ENCODE peak calls at places on chromosome 4, in four cellular contexts. M is mesendoderm, X is H1, P is IMR-90. N is an unnamed sample.

GRCh38 chr4:3338976-3339531 is 46.2 kb downstream of the RGS12 start:
- DNase-seq in X (no peak), P (no peak), M (no peak), N (no peak)

GRCh38 chr4:152500308-152500707 is 35.6 kb downstream of the FBXW7 start:
- DNase-seq in M (no peak), X (no peak), P (no peak), N (no peak)

GRCh38 chr4:24880171-24880570 is 32.7 kb downstream of the CCDC149 start:
- DNase-seq in X (no peak), P (no peak), M (no peak), N (no peak)

GRCh38 chr4:26032142-26032541 is 118.1 kb downstream of the SMIM20 start:
- DNase-seq in M (no peak), X (no peak), P (peak), N (no peak)

GRCh38 chr4:94126669-94127068 is 81.0 kb upstream of the SMARCAD1 start:
- DNase-seq in P (no peak), M (peak), X (no peak), N (no peak)

GRCh38 chr4:92333056-92333455 is 29.3 kb downstream of the GRID2 start:
- DNase-seq in M (no peak), X (no peak), P (no peak), N (no peak)

GRCh38 chr4:166017804-166018203 is 144.8 kb downstream of the TLL1 start:
- DNase-seq in X (no peak), P (no peak), M (no peak), N (no peak)

GRCh38 chr4:26491449-26492170 is 1.3 kb upstream of the CCKAR start:
- DNase-seq in X (peak), P (no peak), M (no peak), N (no peak)

GRCh38 chr4:138736362-138736761 is 279.2 kb upstream of the NOCT start:
- DNase-seq in M (no peak), P (peak), X (no peak), N (no peak)

GRCh38 chr4:70838400-70838971 is 1.2 kb downstream of the GRSF1 start:
- DNase-seq in P (peak), X (no peak), M (peak), N (no peak)

GRCh38 chr4:81687470-81687869 is 215.8 kb upstream of the RASGEF1B start:
- DNase-seq in M (no peak), P (no peak), X (no peak), N (no peak)

GRCh38 chr4:171117457-171117856 is 695.7 kb upstream of the GALNTL6 start:
- DNase-seq in P (no peak), X (no peak), M (no peak), N (no peak)

GRCh38 chr4:7911044-7911578 is 28.6 kb downstream of the AFAP1 start:
- DNase-seq in X (no peak), P (peak), M (peak), N (peak)

GRCh38 chr4:25021206-25021605 is 9.5 kb downstream of the LGI2 start:
- DNase-seq in P (no peak), M (peak), X (no peak), N (no peak)

GRCh38 chr4:118736867-118737266 is 51.7 kb downstream of the METTL14 start:
- DNase-seq in P (no peak), M (no peak), X (no peak), N (no peak)

GRCh38 chr4:95533254-95533653 is 15.5 kb downstream of the UNC5C start:
- DNase-seq in X (no peak), M (no peak), P (no peak), N (no peak)

GRCh38 chr4:115234405-115235093 is 121.1 kb upstream of the NDST4 start:
- DNase-seq in X (no peak), M (peak), P (no peak), N (peak)

GRCh38 chr4:114717432-114717831 is 118.8 kb downstream of the UGT8 start:
- DNase-seq in X (no peak), M (no peak), P (no peak), N (no peak)

GRCh38 chr4:52144303-52144849 is 93.3 kb downstream of the SPATA18 start:
- DNase-seq in P (no peak), X (no peak), M (no peak), N (no peak)

GRCh38 chr4:52143815-52144214 is 92.7 kb downstream of the SPATA18 start:
- DNase-seq in P (no peak), X (no peak), M (no peak), N (no peak)

GRCh38 chr4:52142816-52143215 is 91.7 kb downstream of the SPATA18 start:
- DNase-seq in P (no peak), X (no peak), M (no peak), N (no peak)
- H3K56ac ChIP-seq in P (no peak), X (no peak), M (no peak), N (no peak)

DNA sequence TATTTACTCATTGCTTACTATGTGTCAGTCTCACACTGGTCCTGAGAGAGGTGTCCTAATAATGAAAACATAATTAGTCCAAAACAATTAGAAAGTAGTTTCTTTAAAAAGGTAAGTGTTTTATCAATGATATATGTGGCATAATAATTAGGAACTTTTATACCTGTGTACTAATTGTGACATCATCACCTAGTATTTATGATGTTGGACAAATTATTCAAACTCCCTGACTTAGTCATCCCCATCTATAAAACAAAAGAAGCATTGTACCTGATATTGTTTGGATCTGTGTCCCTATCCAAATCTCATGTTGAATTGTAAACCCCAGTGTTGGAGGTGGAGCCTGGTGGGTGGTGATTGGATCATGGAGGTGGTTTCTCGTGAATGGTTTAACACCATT is 15.8 kb upstream of the ARHGEF38 start:
- DNase-seq in P (no peak), M (no peak), X (no peak), N (no peak)
- H3K56ac ChIP-seq in P (no peak), M (no peak), X (no peak), N (no peak)

GRCh38 chr4:64715741-64716140 is 306.5 kb upstream of the TECRL start:
- DNase-seq in P (no peak), X (no peak), M (no peak), N (no peak)

GRCh38 chr4:64713256-64713840 is 304.1 kb upstream of the TECRL start:
- DNase-seq in M (peak), P (peak), X (no peak), N (no peak)

GRCh38 chr4:64721106-64721505 is 311.9 kb upstream of the TECRL start:
- DNase-seq in P (no peak), M (no peak), X (no peak), N (no peak)

GRCh38 chr4:64718091-64718490 is 308.8 kb upstream of the TECRL start:
- DNase-seq in M (peak), P (no peak), X (no peak), N (no peak)
- H3K56ac ChIP-seq in M (no peak), P (no peak), X (no peak), N (no peak)

GRCh38 chr4:184342167-184342856 is 124.6 kb upstream of the ENPP6 start:
- DNase-seq in P (no peak), X (no peak), M (no peak), N (no peak)
- H3K56ac ChIP-seq in P (no peak), X (no peak), M (no peak), N (no peak)

DNA sequence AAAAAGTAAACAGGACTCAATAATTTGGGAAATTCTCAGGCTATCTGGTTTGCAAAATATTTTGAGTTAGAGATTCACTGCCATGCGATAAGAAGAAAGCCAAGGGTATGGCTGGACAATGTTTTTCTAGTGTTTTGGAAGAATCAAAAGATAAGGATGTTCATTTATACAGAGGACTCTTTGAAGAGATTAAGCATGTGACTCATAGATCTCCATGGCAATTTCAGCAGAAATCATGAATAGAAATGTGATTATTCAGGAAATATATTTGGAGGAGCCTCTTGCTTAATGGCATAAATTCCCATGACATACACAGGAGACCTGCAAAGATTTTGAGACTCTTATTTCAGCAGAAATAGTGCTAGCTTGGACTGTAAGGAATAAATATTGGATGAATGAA is 16.7 kb upstream of the FRAS1 start:
- DNase-seq in X (no peak), P (no peak), M (no peak), N (no peak)
- H3K56ac ChIP-seq in X (no peak), P (no peak), M (no peak), N (no peak)

DNA sequence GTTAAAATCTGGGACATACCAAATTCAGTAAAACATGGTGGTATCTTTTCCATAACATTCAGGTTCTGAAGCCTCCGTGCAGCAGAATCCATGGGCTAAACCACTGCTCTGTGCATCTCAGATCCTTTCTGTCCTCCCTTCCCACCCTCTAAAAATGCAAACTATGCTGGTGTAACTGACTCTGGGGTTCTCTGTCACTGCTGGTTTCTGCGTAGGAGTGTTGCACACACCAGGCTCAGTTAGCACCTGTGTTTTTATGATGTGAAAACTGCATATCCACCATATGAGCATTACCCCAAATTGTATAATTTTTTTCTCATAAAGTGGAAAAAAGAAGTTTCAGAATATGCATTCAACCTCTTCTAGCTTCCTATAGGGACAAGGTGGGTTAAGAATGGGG is 22.4 kb upstream of the IL21 start:
- DNase-seq in P (no peak), X (no peak), M (no peak), N (no peak)
- H3K56ac ChIP-seq in P (no peak), X (no peak), M (no peak), N (no peak)

DNA sequence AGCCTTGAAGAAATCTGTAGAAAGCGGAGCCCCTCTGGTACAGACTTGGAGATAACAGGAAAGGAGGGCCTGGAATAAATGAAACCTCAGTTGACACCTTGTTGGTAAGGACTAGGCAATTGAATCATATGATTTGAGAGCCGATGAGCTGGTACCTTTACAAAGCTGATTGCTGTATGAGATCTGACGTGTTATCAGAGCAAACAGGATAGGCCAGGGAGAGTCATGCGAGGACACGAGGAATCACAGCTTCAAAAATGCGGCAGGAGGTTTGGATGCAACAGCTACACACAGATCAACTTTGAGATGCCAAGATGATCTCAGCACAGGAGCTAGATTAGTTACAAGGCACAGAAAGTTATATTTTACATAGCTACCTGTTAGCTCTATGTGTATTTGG is 7.4 kb upstream of the SLC10A4 start:
- DNase-seq in M (no peak), P (no peak), X (no peak), N (no peak)
- H3K56ac ChIP-seq in M (no peak), P (no peak), X (no peak), N (no peak)

GRCh38 chr4:185941476-185941875 is 127.5 kb upstream of the TLR3 start:
- DNase-seq in M (no peak), X (no peak), P (no peak), N (no peak)

GRCh38 chr4:185932491-185932890 is 120.5 kb upstream of the SORBS2 start:
- DNase-seq in M (no peak), X (no peak), P (no peak), N (no peak)

GRCh38 chr4:185931986-185932385 is 120.0 kb upstream of the SORBS2 start:
- DNase-seq in X (no peak), M (no peak), P (no peak), N (no peak)

GRCh38 chr4:185933078-185933581 is 121.1 kb upstream of the SORBS2 start:
- DNase-seq in X (no peak), M (peak), P (peak), N (no peak)

DNA sequence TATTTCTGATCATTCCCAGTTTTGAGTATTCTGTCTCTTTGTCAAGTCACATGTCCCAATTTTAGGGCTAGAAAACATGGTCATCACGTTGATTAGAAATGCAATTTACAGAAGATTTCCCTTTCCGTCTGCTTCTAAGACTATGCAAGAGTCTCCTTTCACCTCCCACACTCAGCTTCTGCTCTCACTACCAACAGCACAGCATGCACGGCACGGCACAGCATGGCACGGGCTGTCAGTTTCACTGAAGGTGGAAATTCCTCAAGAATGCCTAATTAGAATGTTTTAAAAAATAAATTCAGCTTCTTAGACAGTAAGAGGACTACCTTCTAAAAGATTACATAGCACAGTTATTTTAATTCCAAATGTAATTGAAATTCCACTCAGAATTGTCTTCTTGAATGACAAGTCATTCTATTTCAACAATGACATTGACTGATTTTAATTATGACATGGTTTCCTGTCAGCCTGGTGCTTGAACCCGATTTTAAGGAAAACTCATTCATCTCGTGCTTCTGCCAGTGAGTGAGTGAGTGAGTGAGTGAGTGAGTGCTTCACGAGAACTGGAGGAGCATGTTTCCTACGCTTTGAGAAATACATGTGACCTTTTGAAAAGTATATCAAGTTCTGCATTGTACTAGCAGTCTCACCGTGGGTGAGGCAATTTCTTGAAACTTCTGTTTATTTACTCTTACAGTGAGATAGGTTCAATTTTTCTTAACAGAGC is 124.8 kb upstream of the SORBS2 start:
- DNase-seq in X (no peak), P (no peak), M (no peak), N (no peak)
- H3K56ac ChIP-seq in X (no peak), P (no peak), M (no peak), N (no peak)

GRCh38 chr4:2337131-2337723 is 75.3 kb upstream of the MXD4 start:
- DNase-seq in P (no peak), M (no peak), X (peak), N (no peak)
- H3K56ac ChIP-seq in P (no peak), M (no peak), X (no peak), N (no peak)

DNA sequence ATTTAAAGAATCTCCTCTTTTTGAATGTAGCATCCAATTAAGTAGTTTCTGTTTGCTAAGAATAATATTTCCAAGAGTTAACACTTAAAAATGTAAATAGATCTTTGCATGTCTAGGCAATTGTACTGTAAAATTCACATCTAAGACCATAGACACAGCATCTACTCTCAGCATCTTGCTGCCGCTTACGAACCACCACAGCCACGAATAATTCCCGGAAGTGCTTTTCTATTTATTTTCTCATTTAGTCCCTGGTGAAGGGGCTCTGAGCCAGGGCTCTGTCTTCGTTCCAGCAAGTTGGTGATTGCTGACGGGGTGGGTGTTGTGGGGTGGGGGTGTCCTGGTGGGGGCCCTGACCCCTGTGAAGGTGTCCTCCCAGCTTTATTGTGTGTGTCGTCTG is 1.5 kb downstream of the NSG1 start:
- DNase-seq in X (no peak), P (no peak), M (no peak), N (no peak)
- H3K56ac ChIP-seq in X (no peak), P (no peak), M (no peak), N (no peak)